ENCODE peak calls at places on chromosomes 5 and 9, in seven cellular contexts. Q, G, S, Y, W, E and O are unnamed samples.

GRCh38 chr5:149749481-149750365 is 19.6 kb downstream of the PPARGC1B start:
- DNase-seq in E (no peak), G (no peak), Q (no peak), W (no peak), S (no peak), Y (no peak), O (no peak)

GRCh38 chr9:20624201-20625002 is 2.1 kb upstream of the MLLT3 start:
- DNase-seq in S (peak), W (peak), Y (no peak), E (peak), G (peak), Q (peak), O (no peak)

GRCh38 chr5:53613036-53613435 is 52.6 kb downstream of the NDUFS4 start:
- DNase-seq in S (no peak), W (no peak), E (no peak), Q (no peak), G (no peak), Y (no peak), O (no peak)

GRCh38 chr9:137305060-137305787 is 3.2 kb upstream of the NRARP start:
- DNase-seq in Y (peak), E (no peak), S (peak), Q (peak), G (no peak), W (peak), O (no peak)

GRCh38 chr5:1638658-1639400 is 115.1 kb upstream of the LPCAT1 start:
- DNase-seq in S (no peak), E (no peak), Q (peak), W (no peak), Y (no peak), G (no peak), O (no peak)

GRCh38 chr5:139774980-139775654 is 20.5 kb upstream of the PSD2 start:
- DNase-seq in Y (no peak), W (peak), S (peak), E (peak), Q (peak), G (peak), O (no peak)

GRCh38 chr5:84623034-84623433 is 238.4 kb upstream of the EDIL3 start:
- DNase-seq in W (no peak), Q (no peak), S (no peak), E (no peak), G (no peak), Y (no peak), O (no peak)

GRCh38 chr9:137217276-137218211 is 4.5 kb downstream of the RNF208 start:
- DNase-seq in S (peak), Y (no peak), W (peak), Q (peak), E (no peak), G (peak), O (no peak)

GRCh38 chr5:10828241-10828640 is 67.2 kb upstream of the DAP start:
- DNase-seq in E (no peak), Q (no peak), G (peak), S (no peak), W (no peak), Y (peak), O (peak)

GRCh38 chr9:105503873-105504272 is 54.1 kb upstream of the FKTN start:
- DNase-seq in G (peak), Q (no peak), W (no peak), E (no peak), S (no peak), Y (no peak), O (no peak)

GRCh38 chr5:170903075-170903474 is 41.3 kb downstream of the RANBP17 start:
- DNase-seq in S (no peak), Q (no peak), W (no peak), G (no peak), Y (no peak), E (no peak), O (no peak)

GRCh38 chr5:372556-372910 is 51.0 kb downstream of the AHRR start:
- DNase-seq in E (no peak), Y (no peak), W (peak), G (no peak), S (no peak), Q (peak), O (no peak)

GRCh38 chr9:89078860-89079259 is 87.6 kb downstream of the S1PR3 start:
- DNase-seq in W (no peak), G (peak), E (no peak), S (no peak), Y (peak), Q (no peak), O (no peak)

GRCh38 chr9:76887003-76887821 is 18.7 kb downstream of the PRUNE2 start:
- DNase-seq in Y (no peak), S (no peak), E (no peak), W (no peak), G (no peak), Q (no peak), O (no peak)

GRCh38 chr5:122415481-122416120 is 103.6 kb downstream of the SNCAIP start:
- DNase-seq in Q (peak), G (peak), E (peak), Y (peak), S (peak), W (peak), O (peak)

GRCh38 chr9:88388886-88389617 is 808 bp downstream of the SPIN1 start:
- DNase-seq in E (peak), G (peak), W (peak), Y (no peak), Q (peak), S (no peak), O (no peak)

GRCh38 chr9:70574222-70574837 is 159.9 kb upstream of the KLF9 start:
- DNase-seq in G (no peak), W (no peak), Y (peak), Q (no peak), E (peak), S (no peak), O (no peak)

GRCh38 chr5:109155625-109156024 is 254.1 kb downstream of the PJA2 start:
- DNase-seq in G (no peak), Y (no peak), E (no peak), Q (no peak), W (no peak), S (no peak), O (no peak)

GRCh38 chr9:107155244-107155817 is 127.7 kb upstream of the RAD23B start:
- DNase-seq in W (no peak), S (no peak), Y (no peak), E (no peak), Q (no peak), G (no peak), O (no peak)

GRCh38 chr5:126363658-126364057 is 59.6 kb upstream of the GRAMD2B start:
- DNase-seq in Q (no peak), E (no peak), G (no peak), S (no peak), W (no peak), Y (no peak), O (peak)

GRCh38 chr9:79555474-79555873 is 16.3 kb upstream of the TLE4 start:
- DNase-seq in W (peak), Q (no peak), E (no peak), S (no peak), G (no peak), Y (no peak), O (no peak)

GRCh38 chr5:126486332-126486731 is 63.1 kb downstream of the GRAMD2B start:
- DNase-seq in W (no peak), S (no peak), Y (no peak), E (no peak), Q (no peak), G (no peak), O (no peak)

GRCh38 chr9:26296910-26297309 is 595.7 kb downstream of the CAAP1 start:
- DNase-seq in S (no peak), W (no peak), E (no peak), G (peak), Y (no peak), Q (no peak), O (no peak)

GRCh38 chr9:136826188-136826541 is 16.1 kb upstream of the AJM1 start:
- DNase-seq in W (no peak), E (no peak), G (no peak), S (no peak), Y (no peak), Q (no peak), O (no peak)

GRCh38 chr9:22343218-22343611 is 103.4 kb upstream of the DMRTA1 start:
- DNase-seq in G (no peak), Q (no peak), W (no peak), S (no peak), Y (no peak), E (no peak), O (no peak)

GRCh38 chr5:59893436-59894227 is at the start of gene PDE4D:
- DNase-seq in G (peak), S (peak), W (peak), Y (peak), Q (peak), E (no peak), O (no peak)
- H3K4me3 ChIP-seq in G (no peak), S (peak), W (no peak), Y (peak), Q (peak), E (peak), O (peak)

DNA sequence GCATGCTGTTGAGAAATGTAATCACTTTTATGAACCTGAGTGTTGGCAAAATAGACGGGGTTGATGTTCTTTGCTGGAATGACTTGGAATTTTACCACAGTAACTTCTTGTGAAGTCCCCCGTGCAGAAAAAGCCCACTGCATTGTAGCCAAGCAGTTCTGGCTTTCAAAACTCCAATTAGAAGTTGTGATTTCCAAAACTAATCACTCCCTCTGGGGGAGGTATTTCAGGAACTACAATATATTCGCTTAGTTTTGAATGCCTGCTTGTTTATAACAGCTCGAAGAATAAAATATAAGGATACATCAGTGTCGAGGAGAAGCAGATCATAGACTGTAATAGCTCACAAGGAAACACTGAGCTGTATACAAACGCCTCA is 111.2 kb downstream of the PAM start:
- DNase-seq in W (no peak), S (no peak), G (peak), Q (no peak), Y (no peak), E (no peak), O (no peak)
- H3K4me3 ChIP-seq in W (peak), S (peak), G (peak), Q (peak), Y (peak), E (peak), O (peak)

DNA sequence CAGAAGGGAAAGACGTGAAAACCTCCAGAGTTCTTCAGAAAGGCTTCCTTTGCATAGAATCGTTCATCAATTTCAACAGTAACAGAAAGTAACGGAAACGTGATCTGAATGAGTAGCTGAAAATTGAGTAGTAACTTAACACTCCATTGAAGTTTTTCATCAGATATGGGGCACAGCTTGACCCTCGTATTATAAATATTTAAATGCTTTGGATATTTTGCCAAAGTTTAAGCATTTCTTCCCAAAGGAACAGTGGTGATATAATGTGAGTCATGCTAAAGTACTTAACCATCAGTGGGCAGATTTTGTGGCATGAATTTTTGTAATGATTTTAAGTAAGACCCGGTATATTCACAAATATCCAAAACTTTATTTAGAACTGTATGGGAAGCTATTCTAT is 67.4 kb upstream of the ADAMTS19 start:
- DNase-seq in W (no peak), Q (no peak), E (no peak), Y (no peak), S (no peak), G (no peak), O (no peak)
- H3K4me3 ChIP-seq in W (no peak), Q (no peak), E (no peak), Y (no peak), S (no peak), G (no peak), O (no peak)

DNA sequence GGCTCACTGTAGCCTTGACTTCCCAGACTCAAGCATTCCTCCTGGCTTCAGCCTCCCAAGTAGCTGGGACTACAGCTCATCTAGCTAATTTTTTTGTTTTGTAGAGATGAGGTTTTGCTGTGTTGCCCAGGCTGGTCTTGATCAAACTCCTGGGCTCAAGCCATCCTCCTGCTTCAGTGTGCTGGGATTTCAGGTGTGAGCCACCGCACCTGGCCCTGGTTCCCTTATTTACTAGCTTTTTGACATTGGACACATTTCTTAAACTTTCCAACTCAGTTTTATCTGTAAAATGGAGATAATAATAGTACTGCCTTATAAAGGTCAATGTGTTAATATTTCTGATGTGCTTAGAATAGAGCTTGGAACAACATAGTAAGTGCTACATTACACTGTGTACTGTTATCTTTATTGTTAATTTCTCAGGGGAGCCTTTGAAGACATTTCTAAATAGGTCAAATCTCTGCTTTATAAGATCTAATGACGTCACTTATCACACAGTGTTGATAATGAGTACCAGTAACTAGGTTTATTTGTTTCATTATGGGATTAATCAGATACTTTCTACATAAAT is 66.7 kb downstream of the KIAA1958 start:
- DNase-seq in Y (no peak), G (no peak), E (no peak), W (no peak), Q (peak), S (no peak), O (no peak)
- H3K4me3 ChIP-seq in Y (no peak), G (no peak), E (no peak), W (no peak), Q (no peak), S (no peak), O (no peak)

DNA sequence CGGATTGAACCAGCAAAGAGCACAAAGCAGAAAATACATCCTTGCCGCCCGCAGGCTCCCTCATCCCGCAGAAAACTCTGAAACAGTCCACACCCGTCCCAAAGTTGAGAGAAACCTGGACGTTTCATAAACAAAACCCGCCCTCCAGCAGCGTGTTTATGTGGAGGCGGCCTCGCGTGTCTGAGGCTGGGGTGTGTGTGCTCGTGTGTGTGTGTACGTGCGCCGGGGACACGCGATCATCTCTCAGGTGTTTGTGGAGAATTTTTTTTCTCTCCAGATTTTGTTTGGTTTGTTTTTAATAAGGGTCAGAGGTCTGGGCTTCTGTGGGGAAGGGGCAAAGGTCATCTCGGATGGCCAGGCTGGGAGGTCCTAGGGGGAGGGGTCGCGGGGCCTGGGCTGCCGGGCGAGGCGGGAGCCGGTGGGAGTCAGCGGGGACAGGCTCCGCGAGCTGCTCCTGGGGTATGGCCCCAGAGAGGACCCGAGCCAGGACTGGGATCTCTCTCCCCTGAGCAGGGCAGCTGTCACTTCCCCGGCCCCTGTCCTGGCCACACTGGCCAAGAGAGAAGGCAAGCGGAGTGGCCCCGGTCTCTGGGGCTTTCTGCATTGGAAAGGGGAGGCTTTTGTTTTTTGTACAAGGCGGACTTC is 206.4 kb downstream of the C9orf50 start:
- DNase-seq in S (no peak), W (peak), E (peak), G (no peak), Y (no peak), Q (no peak), O (no peak)
- H3K4me3 ChIP-seq in S (peak), W (peak), E (peak), G (peak), Y (no peak), Q (peak), O (peak)

GRCh38 chr9:33445389-33445881 is 2.0 kb downstream of the AQP3 start:
- DNase-seq in G (peak), Y (no peak), W (peak), S (no peak), E (no peak), Q (peak), O (no peak)

GRCh38 chr9:33447404-33448158 is at the start of gene AQP3:
- DNase-seq in G (peak), S (peak), Y (no peak), E (peak), W (peak), Q (peak), O (no peak)

GRCh38 chr9:33448159-33448511 is 742 bp upstream of the AQP3 start:
- DNase-seq in Y (no peak), E (no peak), S (no peak), Q (no peak), W (no peak), G (no peak), O (no peak)

GRCh38 chr9:33445941-33446506 is 1.4 kb downstream of the AQP3 start:
- DNase-seq in Y (no peak), Q (peak), W (no peak), E (no peak), S (no peak), G (no peak), O (no peak)

DNA sequence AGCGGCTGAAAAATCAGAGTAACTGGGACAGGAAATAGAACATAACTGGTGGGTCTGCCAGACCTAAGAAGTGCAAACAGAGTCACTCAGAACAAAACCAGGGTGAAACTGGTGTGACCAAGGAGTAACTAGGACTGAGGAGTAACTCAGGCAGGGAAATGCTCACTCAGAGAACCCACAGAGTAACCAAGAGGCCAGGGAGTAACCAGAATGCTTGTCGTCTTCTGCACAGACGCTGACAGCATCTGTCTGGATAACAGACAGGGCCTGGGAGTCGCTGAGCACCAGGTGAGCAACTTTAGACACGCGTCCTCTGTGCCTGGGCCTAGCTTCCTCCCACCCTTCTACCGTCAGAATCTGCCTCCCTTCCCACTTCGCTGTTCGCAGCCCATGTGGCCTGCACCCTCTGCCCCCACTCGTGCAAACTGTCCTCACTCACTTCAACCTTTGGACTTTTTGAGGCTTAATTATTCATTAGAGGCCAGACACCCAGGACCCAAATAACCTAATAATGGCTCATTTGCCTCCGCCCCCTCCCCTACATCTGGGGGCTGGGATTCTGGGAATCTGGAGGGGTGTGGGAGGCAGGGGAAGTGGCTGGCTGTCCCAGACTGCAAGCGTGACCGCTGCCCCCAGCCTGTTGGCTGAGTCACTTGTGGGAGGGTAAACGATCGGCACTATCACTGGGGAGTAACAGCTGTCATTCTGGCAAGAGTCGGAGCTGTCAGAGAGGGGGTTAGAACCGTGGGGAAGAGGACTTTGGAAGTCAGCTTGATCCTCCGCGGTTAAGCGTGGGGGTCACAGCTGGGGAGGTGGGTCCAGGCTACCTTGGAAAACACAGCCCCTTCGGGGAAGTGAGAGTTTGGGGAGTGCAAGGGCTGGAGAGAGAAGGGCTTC is 638 bp downstream of the AQP3 start:
- DNase-seq in E (peak), S (no peak), Q (peak), Y (no peak), G (peak), W (peak), O (no peak)
- H3K4me3 ChIP-seq in E (peak), S (peak), Q (peak), Y (peak), G (peak), W (peak), O (peak)

DNA sequence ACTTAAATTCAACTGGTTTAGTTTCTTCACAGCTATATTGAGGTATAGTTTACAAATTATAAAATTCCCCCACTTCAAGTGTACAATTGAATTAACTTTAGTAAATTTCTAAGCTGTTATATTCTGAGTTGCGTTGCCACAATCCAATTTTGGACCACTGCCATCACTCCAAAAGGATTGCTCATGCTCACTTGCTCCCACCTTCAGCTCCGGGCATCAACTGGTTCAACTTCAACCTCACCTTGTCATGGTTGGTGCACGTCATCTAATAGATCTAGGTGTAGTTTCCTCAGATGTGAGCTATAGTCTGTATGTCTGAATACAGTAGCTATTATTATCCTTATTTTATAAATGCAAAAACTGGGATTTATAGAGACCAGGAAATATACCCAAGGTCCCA is 942.5 kb upstream of the WWC1 start:
- DNase-seq in S (no peak), W (no peak), G (no peak), Y (no peak), Q (no peak), E (no peak), O (no peak)
- H3K4me3 ChIP-seq in S (no peak), W (no peak), G (no peak), Y (no peak), Q (no peak), E (no peak), O (no peak)

GRCh38 chr5:67193479-67193878 is 3.1 kb downstream of the CD180 start:
- DNase-seq in Y (no peak), W (no peak), G (no peak), E (no peak), S (no peak), Q (no peak), O (no peak)
- H3K4me3 ChIP-seq in Y (no peak), W (no peak), G (no peak), E (no peak), S (no peak), Q (no peak), O (no peak)

DNA sequence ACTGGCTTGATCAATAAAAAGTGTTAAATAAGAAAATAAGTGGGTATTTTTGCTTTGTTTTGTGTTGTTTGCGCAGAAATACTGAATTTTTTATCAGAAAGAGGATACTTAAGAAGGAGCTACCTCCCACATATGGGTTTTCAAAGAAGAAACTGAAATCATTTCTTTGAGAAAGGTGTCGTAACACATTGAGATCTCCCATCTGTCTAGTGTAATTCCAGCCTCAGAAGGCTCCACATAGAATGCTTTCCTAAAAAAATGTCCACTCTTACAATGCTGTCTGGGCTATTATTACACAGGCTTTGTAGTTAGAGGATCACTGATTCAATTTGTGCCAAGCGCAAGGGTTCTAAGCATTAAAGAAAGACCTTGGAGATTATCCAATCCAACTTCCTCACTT is 226.2 kb downstream of the EPB41L4A start:
- DNase-seq in Q (no peak), G (no peak), Y (no peak), S (no peak), E (no peak), W (no peak), O (no peak)
- H3K4me3 ChIP-seq in Q (no peak), G (no peak), Y (no peak), S (no peak), E (no peak), W (no peak), O (no peak)